ENCODE peak calls at places on chromosomes 16 and 17, in six cellular contexts. K, Z, A, S, I and L are unnamed samples.
A peak's percentile ranks its signal among the peaks of the same experiment; 100 is the strongest.

GRCh38 chr17:45320931-45321461 is 4.2 kb upstream of the MAP3K14 start:
- DNase-seq in Z (no peak), I (peak; percentile 74), A (peak; percentile 96), K (no peak), S (peak; percentile 98), L (no peak)

GRCh38 chr17:29977836-29978235 is 36.4 kb downstream of the EFCAB5 start:
- DNase-seq in I (no peak), Z (no peak), K (no peak), A (peak; percentile 47), S (peak; percentile 90), L (no peak)

GRCh38 chr17:77356109-77356689 is 215.4 kb downstream of the SEC14L1 start:
- DNase-seq in A (peak; percentile 54), K (no peak), I (no peak), S (peak; percentile 50), Z (no peak), L (no peak)

GRCh38 chr16:14371778-14372431 is 258.2 kb downstream of the PARN start:
- DNase-seq in K (no peak), I (peak; percentile 66), S (no peak), A (no peak), Z (no peak), L (no peak)

GRCh38 chr16:11052080-11052808 is 107.9 kb downstream of the CLEC16A start:
- DNase-seq in I (peak; percentile 41), A (no peak), S (no peak), K (no peak), Z (no peak), L (peak; percentile 61)

GRCh38 chr17:348692-349425 is 3.7 kb downstream of the RPH3AL start:
- DNase-seq in A (peak; percentile 71), Z (no peak), S (no peak), K (no peak), I (no peak), L (no peak)

GRCh38 chr16:5854027-5854426 is 756.4 kb upstream of the EEF2KMT start:
- DNase-seq in I (no peak), K (no peak), A (peak; percentile 29), Z (no peak), S (no peak), L (no peak)

GRCh38 chr16:89695875-89696597 is 5.5 kb downstream of the SPATA2L start:
- DNase-seq in A (no peak), I (no peak), S (no peak), Z (no peak), K (no peak), L (no peak)

GRCh38 chr16:61681124-61681523 is 355.1 kb downstream of the CDH8 start:
- DNase-seq in I (no peak), S (no peak), A (no peak), K (no peak), Z (no peak), L (no peak)

GRCh38 chr16:1709356-1709755 is 3.4 kb downstream of the MAPK8IP3 start:
- DNase-seq in I (no peak), S (no peak), K (no peak), A (no peak), Z (no peak), L (no peak)

GRCh38 chr16:67807148-67807682 is 526 bp downstream of the TSNAXIP1 start:
- DNase-seq in K (no peak), A (no peak), I (no peak), Z (no peak), S (no peak), L (no peak)

GRCh38 chr16:68073902-68074760 is 11.0 kb upstream of the NFATC3 start:
- DNase-seq in A (no peak), K (no peak), S (no peak), Z (no peak), I (no peak), L (no peak)

DNA sequence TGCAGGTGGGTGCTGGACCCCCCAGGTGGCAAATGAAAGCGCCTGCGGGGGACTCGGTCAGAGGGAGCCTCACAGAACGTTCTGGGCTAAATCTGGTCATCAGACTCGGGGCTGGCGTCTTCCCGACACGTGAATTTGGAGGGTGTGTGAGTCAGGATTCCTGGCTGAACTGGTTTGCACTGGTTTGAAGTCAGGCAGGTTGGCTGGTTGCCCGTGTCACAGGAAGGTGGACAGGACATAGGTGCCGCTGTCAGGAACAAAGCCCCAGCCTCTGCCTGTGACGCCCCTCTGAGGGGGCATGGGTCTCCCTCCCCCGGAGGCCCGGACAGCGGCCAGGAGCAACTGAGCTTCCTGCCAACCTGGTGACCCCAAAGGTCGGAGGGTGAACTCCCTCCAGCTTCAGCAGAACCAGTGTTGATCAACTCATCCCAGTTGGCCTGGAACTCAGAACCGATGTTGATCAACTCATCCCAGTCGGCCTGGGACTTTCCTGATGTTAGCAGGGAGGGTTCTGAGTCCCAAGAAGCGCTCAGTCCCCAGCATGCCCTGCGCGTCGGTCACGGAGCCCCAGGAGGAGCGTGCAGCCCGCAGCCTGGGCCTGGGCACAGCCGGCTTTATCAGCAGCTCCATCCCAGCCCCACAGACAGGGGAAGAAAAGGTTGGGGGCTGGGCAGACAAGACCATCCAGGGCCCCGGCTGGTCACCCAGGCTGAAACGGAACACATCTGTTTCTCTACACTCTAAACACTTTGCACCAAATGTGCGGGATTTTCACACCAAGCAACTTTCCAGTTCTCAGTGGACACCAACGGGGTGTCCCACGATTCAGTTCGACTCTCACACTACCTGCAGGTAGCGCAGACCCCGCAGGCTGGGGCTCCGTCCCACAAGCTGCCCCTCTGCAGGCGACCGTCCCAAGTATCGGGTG is 14.4 kb upstream of the METRNL start:
- DNase-seq in Z (no peak), I (no peak), K (no peak), A (no peak), S (no peak), L (no peak)
- TF ChIP-seq EZH2 in Z (no peak), I (no peak), K (no peak), A (no peak), S (no peak), L (no peak)

GRCh38 chr16:83967838-83968482 is at the start of gene NECAB2:
- DNase-seq in Z (no peak), A (no peak), S (peak; percentile 73), K (no peak), I (peak; percentile 95), L (no peak)
- TF ChIP-seq EZH2 in Z (no peak), A (no peak), S (no peak), K (no peak), I (no peak), L (no peak)

GRCh38 chr16:85473326-85473725 is 139.8 kb upstream of the GSE1 start:
- DNase-seq in A (no peak), I (no peak), K (no peak), S (no peak), Z (no peak), L (no peak)

GRCh38 chr16:85472514-85472913 is 140.6 kb upstream of the GSE1 start:
- DNase-seq in A (no peak), S (no peak), K (no peak), Z (no peak), I (no peak), L (no peak)

GRCh38 chr16:85475233-85475632 is 137.9 kb upstream of the GSE1 start:
- DNase-seq in K (no peak), I (no peak), A (no peak), Z (no peak), S (peak; percentile 25), L (no peak)

GRCh38 chr16:85474808-85475207 is 138.3 kb upstream of the GSE1 start:
- DNase-seq in S (no peak), K (no peak), Z (no peak), A (no peak), I (peak; percentile 68), L (no peak)

DNA sequence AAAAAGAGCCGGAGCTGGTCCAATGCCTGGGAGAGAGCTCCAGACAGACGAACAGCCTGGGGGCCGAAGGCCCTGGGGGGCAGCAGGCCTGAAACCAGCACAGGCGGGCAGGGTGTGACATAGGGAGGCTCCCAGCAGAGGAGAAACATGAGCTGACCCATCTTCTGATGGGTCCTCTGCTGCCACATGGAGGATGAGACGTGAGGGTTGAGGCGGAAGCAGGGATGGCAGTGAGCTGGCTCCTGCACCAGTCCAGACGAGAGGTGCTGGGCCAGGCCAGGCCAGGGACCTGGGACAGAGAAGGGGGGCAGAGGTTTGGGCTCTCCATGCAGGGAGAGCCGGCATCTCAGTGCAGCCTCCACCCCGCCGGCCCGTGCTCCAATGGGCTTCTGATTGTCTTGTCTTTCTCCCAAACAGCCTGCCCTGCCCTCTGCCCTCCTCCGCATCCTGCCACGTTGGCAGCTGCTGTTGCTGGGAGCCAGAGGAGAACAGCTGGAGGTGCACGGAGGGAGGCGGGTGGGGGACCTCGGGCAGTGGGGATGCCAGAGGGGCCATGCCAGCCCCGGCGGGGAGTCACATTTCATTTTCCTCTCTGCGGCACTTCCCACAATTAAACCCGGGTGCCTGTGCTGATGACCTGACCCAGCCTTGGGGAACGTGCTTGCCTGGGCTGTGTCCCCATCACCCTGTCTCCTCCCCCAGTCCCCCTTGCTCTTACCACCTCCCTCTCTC is 139.0 kb upstream of the GSE1 start:
- DNase-seq in Z (no peak), S (peak; percentile 63), I (no peak), K (no peak), A (no peak), L (no peak)
- TF ChIP-seq EZH2 in Z (no peak), S (no peak), I (no peak), K (no peak), A (no peak), L (no peak)

GRCh38 chr17:49910094-49910857 is 58.7 kb upstream of the DLX4 start:
- DNase-seq in Z (no peak), A (peak; percentile 80), I (peak; percentile 28), S (peak; percentile 67), K (no peak), L (no peak)

GRCh38 chr17:49906511-49907136 is 58.8 kb upstream of the TAC4 start:
- DNase-seq in I (no peak), A (no peak), K (no peak), S (no peak), Z (no peak), L (no peak)

GRCh38 chr17:49907279-49907678 is 59.4 kb upstream of the TAC4 start:
- DNase-seq in S (no peak), A (no peak), Z (no peak), K (no peak), I (no peak), L (no peak)

GRCh38 chr17:49910858-49911204 is 58.2 kb upstream of the DLX4 start:
- DNase-seq in K (no peak), A (no peak), Z (no peak), S (no peak), I (no peak), L (no peak)

GRCh38 chr17:49908782-49909714 is 59.9 kb upstream of the DLX4 start:
- DNase-seq in Z (no peak), S (no peak), A (no peak), K (no peak), I (no peak), L (no peak)
- TF ChIP-seq EZH2 in Z (no peak), S (no peak), A (no peak), K (no peak), I (no peak), L (no peak)

DNA sequence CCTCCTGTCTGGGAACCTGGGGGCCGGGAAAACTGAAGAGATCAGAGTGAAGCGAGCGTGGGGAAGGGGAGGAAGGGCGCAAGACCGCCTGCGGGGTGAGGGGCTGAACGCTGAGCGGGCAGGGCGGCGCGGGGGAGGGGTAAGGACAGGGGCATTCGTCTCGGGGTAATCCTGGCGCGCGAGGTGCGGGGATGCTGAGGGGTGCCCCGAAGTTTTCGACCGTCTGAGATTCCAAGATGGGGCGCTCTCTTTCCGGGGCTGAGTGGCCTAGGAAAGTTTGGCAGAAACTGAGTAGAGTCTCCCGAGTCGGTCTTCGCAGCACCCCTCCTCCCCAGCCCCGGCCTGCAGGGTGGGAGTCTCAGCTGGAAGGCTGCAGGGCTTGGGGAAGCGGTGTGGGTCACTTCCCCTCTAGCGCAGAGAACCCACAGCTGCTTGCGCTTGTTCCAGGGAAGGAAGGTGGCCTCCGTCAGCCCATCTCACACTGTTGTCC is 571 bp downstream of the TTYH2 start:
- DNase-seq in K (no peak), I (no peak), S (no peak), Z (no peak), A (no peak), L (no peak)
- TF ChIP-seq EZH2 in K (no peak), I (no peak), S (no peak), Z (peak; percentile 28), A (no peak), L (no peak)